ENCODE peak calls at places on chromosomes 4 and X, in five cellular contexts. F is keratinocyte, G is astrocyte, N is SK-N-SH, U is heart right ventricle. A is an unnamed sample. For H3K36me3 and H3K27me3, the result is how much of the 10 kb centered on the place peaks cover.

GRCh38 chr4:25406081-25406692 is 29.1 kb downstream of the ANAPC4 start:
- DNase-seq in U (no peak), F (no peak), N (no peak), G (peak), A (no peak)

GRCh38 chr4:5127556-5127955 is 76.3 kb downstream of the STK32B start:
- DNase-seq in N (no peak), G (peak), U (no peak), F (no peak), A (no peak)

GRCh38 chrX:9369802-9370291 is 95.0 kb upstream of the TBL1X start:
- DNase-seq in G (peak), F (no peak), U (no peak), N (no peak), A (no peak)

GRCh38 chr4:186021461-186022167 is 47.3 kb upstream of the TLR3 start:
- DNase-seq in G (peak), U (peak), N (peak), F (no peak), A (peak)

GRCh38 chr4:70838400-70838971 is 1.2 kb downstream of the GRSF1 start:
- DNase-seq in N (peak), F (no peak), G (peak), U (no peak), A (no peak)

GRCh38 chr4:109739547-109739946 is 9.7 kb upstream of the PLA2G12A start:
- DNase-seq in F (no peak), U (no peak), N (no peak), G (no peak), A (no peak)

GRCh38 chrX:154351183-154352011 is 23.0 kb downstream of the FLNA start:
- DNase-seq in G (no peak), F (no peak), U (no peak), N (no peak), A (no peak)

GRCh38 chrX:40637687-40638086 is 9.7 kb downstream of the CXorf38 start:
- DNase-seq in N (no peak), F (peak), G (no peak), U (no peak), A (no peak)

GRCh38 chr4:94714761-94715160 is 43.0 kb upstream of the BMPR1B start:
- DNase-seq in F (no peak), U (no peak), G (peak), N (no peak), A (no peak)

GRCh38 chrX:48972214-48973164 is 845 bp upstream of the KCND1 start:
- DNase-seq in N (peak), G (peak), U (peak), F (no peak), A (no peak)

GRCh38 chrX:1451676-1452496 is 823 bp downstream of the ASMTL start:
- DNase-seq in G (no peak), N (no peak), U (peak), F (no peak), A (no peak)

GRCh38 chrX:18424482-18425198 is 768 bp upstream of the CDKL5 start:
- DNase-seq in U (peak), N (peak), G (peak), F (no peak), A (no peak)

GRCh38 chrX:16826207-16826606 is 39.9 kb downstream of the TXLNG start:
- DNase-seq in N (peak), G (peak), F (no peak), U (no peak), A (no peak)

GRCh38 chrX:39652336-39652735 is 445.4 kb downstream of the BCOR start:
- DNase-seq in F (no peak), U (no peak), N (peak), G (no peak), A (no peak)

GRCh38 chr4:41590591-41590990 is 52.6 kb downstream of the LIMCH1 start:
- DNase-seq in G (no peak), N (peak), U (peak), F (no peak), A (peak)

GRCh38 chr4:10371869-10372471 is 85.3 kb downstream of the ZNF518B start:
- DNase-seq in U (no peak), G (no peak), N (no peak), F (no peak), A (no peak)

GRCh38 chr4:3302164-3302785 is 9.5 kb downstream of the RGS12 start:
- DNase-seq in G (peak), N (no peak), U (no peak), F (no peak), A (no peak)

GRCh38 chr4:168183717-168184571 is 91.6 kb downstream of the ANXA10 start:
- DNase-seq in N (peak), U (no peak), G (peak), F (no peak), A (no peak)

GRCh38 chr4:121307441-121308327 is 73.1 kb downstream of the QRFPR start:
- DNase-seq in N (no peak), U (no peak), G (peak), F (peak), A (peak)

GRCh38 chr4:36242629-36243354 is 1.5 kb downstream of the ARAP2 start:
- DNase-seq in F (no peak), N (no peak), U (no peak), G (peak), A (no peak)

GRCh38 chr4:110748071-110748470 is 125.2 kb upstream of the PITX2 start:
- DNase-seq in F (no peak), N (no peak), U (no peak), G (no peak), A (no peak)

GRCh38 chr4:173257732-173258717 is 76.1 kb downstream of the HMGB2 start:
- DNase-seq in F (no peak), G (peak), N (peak), U (peak), A (no peak)

GRCh38 chrX:119391279-119391678 is 7.9 kb upstream of the SLC25A43 start:
- DNase-seq in F (no peak), G (no peak), U (no peak), N (peak), A (no peak)

GRCh38 chrX:17613979-17614572 is 123.2 kb upstream of the SCML1 start:
- DNase-seq in G (peak), F (no peak), N (no peak), U (no peak), A (no peak)

GRCh38 chr4:63764400-63764799 is 644.9 kb downstream of the TECRL start:
- DNase-seq in U (no peak), G (no peak), N (no peak), F (no peak), A (no peak)

GRCh38 chr4:5361968-5362367 is 310.7 kb downstream of the STK32B start:
- DNase-seq in F (no peak), G (peak), N (no peak), U (no peak), A (no peak)

GRCh38 chr4:52853351-52853750 is 8.8 kb upstream of the RASL11B start:
- DNase-seq in N (no peak), F (no peak), G (peak), U (no peak), A (no peak)

GRCh38 chr4:169238445-169238844 is 32.3 kb downstream of the SH3RF1 start:
- DNase-seq in F (no peak), G (peak), N (no peak), U (peak), A (no peak)

GRCh38 chr4:21013501-21013900 is 313.2 kb downstream of the PACRGL start:
- DNase-seq in U (no peak), N (no peak), F (no peak), G (no peak), A (no peak)

GRCh38 chr4:182189107-182189878 is 53.9 kb upstream of the TENM3 start:
- DNase-seq in F (peak), U (no peak), G (peak), N (no peak), A (peak)

GRCh38 chr4:80017125-80017854 is 55.7 kb downstream of the ANTXR2 start:
- DNase-seq in F (peak), U (no peak), N (no peak), G (peak), A (peak)

GRCh38 chr4:168451744-168452394 is 28.4 kb downstream of the DDX60L start:
- DNase-seq in U (no peak), N (no peak), G (peak), F (peak), A (peak)

GRCh38 chr4:182832352-182833120 is 84.7 kb downstream of the DCTD start:
- DNase-seq in F (no peak), N (no peak), G (no peak), U (no peak), A (no peak)

GRCh38 chrX:9141496-9141895 is 107.6 kb upstream of the FAM9B start:
- DNase-seq in F (peak), U (no peak), G (peak), N (no peak), A (no peak)

GRCh38 chr4:53702334-53703266 is 111.3 kb upstream of the LNX1 start:
- DNase-seq in F (no peak), G (peak), U (peak), N (peak), A (peak)

GRCh38 chrX:134669378-134670098 is 11.3 kb upstream of the PLAC1 start:
- DNase-seq in G (peak), U (no peak), F (no peak), N (peak), A (no peak)

GRCh38 chr4:93157984-93158383 is 670.6 kb upstream of the ATOH1 start:
- DNase-seq in G (no peak), N (no peak), F (no peak), U (no peak), A (no peak)

DNA sequence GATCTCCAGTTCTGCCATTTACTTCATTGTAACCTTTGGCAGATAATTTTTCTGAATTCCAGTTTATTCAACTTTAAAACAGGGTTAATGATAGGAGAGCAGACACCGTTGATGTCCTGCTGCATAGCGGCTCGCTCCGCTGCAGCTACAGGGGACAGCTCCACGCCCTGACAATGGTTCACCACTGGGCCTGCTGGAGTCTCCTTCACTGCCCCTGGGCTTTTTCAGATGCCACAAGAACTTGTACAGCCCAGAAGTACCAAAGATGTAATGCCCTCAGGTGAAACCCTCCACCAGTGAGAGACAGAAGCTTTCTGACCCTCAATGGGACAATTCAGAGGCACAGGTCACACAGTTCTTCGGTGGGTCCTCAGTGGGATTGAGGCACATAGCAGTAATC is 22.7 kb upstream of the SEPTIN11 start:
- DNase-seq in N (no peak), F (no peak), U (no peak), G (no peak), A (no peak)
- H3K4me3 ChIP-seq in N (no peak), F (no peak), U (no peak), G (no peak), A (no peak)

GRCh38 chr4:7016512-7016911 is 26.7 kb upstream of the TADA2B start:
- DNase-seq in U (no peak), G (no peak), N (no peak), F (no peak), A (no peak)
- H3K36me3 ChIP-seq in U (under half), G (under half), N (half or more), F (under half), A (under half)

GRCh38 chrX:87578978-87579377 is 61.4 kb downstream of the KLHL4 start:
- DNase-seq in N (no peak), F (no peak), U (no peak), G (no peak), A (no peak)

GRCh38 chrX:87582453-87582852 is 64.9 kb downstream of the KLHL4 start:
- DNase-seq in U (no peak), N (no peak), F (no peak), G (peak), A (no peak)

GRCh38 chrX:87583679-87584078 is 66.1 kb downstream of the KLHL4 start:
- DNase-seq in U (no peak), N (peak), F (no peak), G (no peak), A (no peak)

DNA sequence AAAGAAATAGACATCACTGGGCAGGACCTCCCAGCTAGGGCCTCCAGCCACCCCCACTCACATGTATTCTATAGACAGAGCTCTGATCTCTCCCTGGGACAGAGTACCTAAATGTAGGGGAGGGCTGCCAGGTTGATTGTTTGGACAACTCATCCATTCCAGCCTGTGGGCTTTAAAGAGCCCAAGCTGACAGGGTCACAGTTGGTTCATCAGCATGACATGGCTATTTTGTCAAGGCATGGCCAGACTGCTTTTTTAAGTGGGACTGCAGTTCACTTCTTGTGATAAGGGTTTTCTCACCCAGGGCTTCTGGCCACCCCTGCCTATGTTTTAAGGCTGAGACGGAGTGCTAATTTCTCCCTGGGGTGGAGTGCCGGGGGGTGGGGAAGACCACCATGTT is 63.3 kb downstream of the KLHL4 start:
- DNase-seq in F (no peak), U (no peak), G (no peak), N (no peak), A (no peak)
- H3K27me3 ChIP-seq in F (under half), U (under half), G (under half), N (under half), A (under half)

DNA sequence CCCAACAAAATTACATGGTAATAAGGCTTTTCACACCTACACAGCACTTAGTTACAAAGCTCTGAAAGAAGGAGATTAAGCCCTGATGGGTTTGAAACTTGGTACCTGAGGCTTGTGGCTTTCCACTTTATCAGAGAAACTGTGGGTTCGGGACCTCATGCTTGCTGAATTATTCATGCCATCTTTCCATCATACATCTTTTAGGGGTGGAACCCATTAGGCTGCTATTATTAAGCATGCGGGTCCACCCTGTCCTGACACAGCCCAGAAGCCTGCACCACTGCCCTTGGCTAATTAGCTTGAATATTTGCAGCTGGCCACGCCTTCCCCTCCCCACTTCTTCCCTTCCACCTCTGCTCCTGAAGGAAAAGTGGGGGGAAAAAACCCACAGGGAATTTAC is 231.5 kb upstream of the GATB start:
- DNase-seq in N (no peak), U (no peak), F (no peak), G (peak), A (no peak)
- H3K4me3 ChIP-seq in N (no peak), U (no peak), F (no peak), G (no peak), A (no peak)

DNA sequence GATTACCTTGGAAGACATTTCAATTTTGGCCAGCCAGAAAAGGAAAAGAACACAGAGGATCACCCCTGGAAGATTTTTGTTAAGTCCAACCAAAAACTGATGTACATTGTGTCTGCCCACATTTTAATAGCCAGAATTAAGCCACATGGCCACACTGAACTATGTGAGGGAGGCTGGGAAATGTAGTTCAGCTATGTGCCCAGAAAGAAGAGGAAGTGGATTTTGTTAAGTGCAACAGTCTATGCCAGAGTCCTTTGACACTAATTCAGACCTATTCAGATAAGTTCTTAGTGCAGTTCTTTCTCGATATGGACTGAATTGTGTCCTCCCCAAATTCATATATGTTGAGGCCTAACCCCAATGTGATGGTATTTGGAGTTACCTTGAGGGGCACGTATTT is 18.4 kb downstream of the PRPS1 start:
- DNase-seq in N (no peak), F (no peak), U (no peak), G (no peak), A (no peak)
- H3K36me3 ChIP-seq in N (under half), F (under half), U (under half), G (under half), A (under half)

DNA sequence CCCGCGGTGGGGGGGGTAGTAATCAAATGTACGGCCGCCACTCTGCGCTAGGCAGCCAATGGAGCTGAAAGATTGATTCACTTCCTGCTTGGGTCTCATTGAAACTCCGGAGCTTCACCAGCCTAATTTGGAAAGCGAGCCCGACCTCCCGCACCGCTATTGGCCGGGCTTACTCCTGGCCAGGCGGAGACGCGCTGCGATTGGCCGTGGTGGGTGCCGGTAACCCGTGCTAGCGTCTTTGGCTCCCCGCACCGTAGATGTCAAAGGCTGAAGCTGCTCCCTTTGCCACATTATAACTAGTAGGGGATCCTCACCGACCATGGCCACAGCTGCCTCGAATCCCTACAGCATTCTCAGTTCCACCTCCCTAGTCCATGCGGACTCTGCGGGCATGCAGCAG is at the start of gene POU3F4:
- DNase-seq in U (no peak), N (no peak), F (no peak), G (peak), A (no peak)
- H3K27me3 ChIP-seq in U (under half), N (half or more), F (under half), G (under half), A (under half)

GRCh38 chr4:37936889-37937498 is 23.2 kb upstream of the PTTG2 start:
- DNase-seq in F (no peak), G (no peak), U (peak), N (no peak), A (no peak)

GRCh38 chr4:37934609-37935008 is 25.6 kb upstream of the PTTG2 start:
- DNase-seq in U (no peak), N (no peak), G (no peak), F (no peak), A (no peak)

GRCh38 chr4:37934096-37934495 is 26.1 kb upstream of the PTTG2 start:
- DNase-seq in G (no peak), F (no peak), U (no peak), N (no peak), A (no peak)

GRCh38 chr4:37938208-37938607 is 22.0 kb upstream of the PTTG2 start:
- DNase-seq in N (no peak), F (no peak), G (no peak), U (no peak), A (no peak)

DNA sequence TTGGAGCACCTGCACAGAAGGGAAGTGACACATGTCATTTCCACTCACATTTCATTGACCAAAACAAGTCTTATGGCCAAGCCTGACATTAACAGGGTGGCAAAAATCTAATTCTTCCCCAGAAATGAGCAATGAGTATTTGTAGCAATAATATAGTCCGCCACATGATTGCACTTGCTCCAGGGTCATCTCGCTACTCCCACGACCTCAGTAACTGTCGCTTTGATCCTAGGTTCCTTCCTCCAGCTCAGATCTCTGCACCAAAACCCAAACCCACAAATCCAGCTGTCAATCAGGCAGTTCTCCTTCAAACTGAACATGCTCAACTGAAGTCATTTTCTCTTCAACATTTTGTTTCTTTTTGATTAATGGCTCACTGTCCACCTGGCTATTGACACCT is 25.2 kb upstream of the PTTG2 start:
- DNase-seq in G (no peak), U (no peak), N (no peak), F (no peak), A (no peak)
- H3K4me3 ChIP-seq in G (no peak), U (no peak), N (no peak), F (no peak), A (no peak)

A was measured in kidney epithelial cell.